ENCODE peak calls at places on chromosomes 3 and 15, in six cellular contexts. N is HEK293T; F is A549; S is mesenteric fat pad; E is stimulated activated CD4-positive, alpha-beta T cell treated with anti-CD3 and anti-CD28 coated beads, Interleukin-12 subunit alpha, Interleukin-12 subunit beta, amount 100 ng/mL, for 48 hours; I is WTC11. X is an unnamed sample.

GRCh38 chr15:81410318-81410753 is 36.3 kb upstream of the TMC3 start:
- DNase-seq in N (peak), F (peak), S (no peak), E (no peak), I (peak), X (peak)

GRCh38 chr15:64105113-64105704 is 9.4 kb downstream of the SNX1 start:
- DNase-seq in N (no peak), F (no peak), S (no peak), E (no peak), I (no peak), X (no peak)

GRCh38 chr3:152382312-152383135 is 113.8 kb downstream of the MBNL1 start:
- DNase-seq in N (no peak), F (no peak), S (no peak), E (no peak), I (no peak), X (no peak)

GRCh38 chr15:70341566-70341965 is 243.8 kb upstream of the TLE3 start:
- DNase-seq in N (no peak), F (no peak), S (no peak), E (no peak), I (no peak), X (no peak)

GRCh38 chr3:71129611-71130515 is 453.7 kb downstream of the FOXP1 start:
- DNase-seq in N (no peak), F (no peak), S (no peak), E (no peak), I (no peak), X (no peak)

GRCh38 chr15:33908396-33908795 is 59.9 kb upstream of the CHRM5 start:
- DNase-seq in N (no peak), F (no peak), S (no peak), E (no peak), I (no peak), X (no peak)

GRCh38 chr3:129045675-129046036 is 14.9 kb upstream of the GP9 start:
- DNase-seq in N (no peak), F (no peak), S (no peak), E (peak), I (peak), X (no peak)

GRCh38 chr15:38545179-38545578 is 19.4 kb downstream of the RASGRP1 start:
- DNase-seq in N (no peak), F (no peak), S (no peak), E (no peak), I (no peak), X (no peak)

GRCh38 chr3:108008931-108009635 is 81.7 kb downstream of the CD47 start:
- DNase-seq in N (no peak), F (no peak), S (no peak), E (no peak), I (no peak), X (no peak)

GRCh38 chr15:90650117-90650955 is 66.8 kb upstream of the BLM start:
- DNase-seq in N (no peak), F (no peak), S (no peak), E (no peak), I (no peak), X (no peak)

GRCh38 chr15:71743861-71744382 is 66.4 kb upstream of the NR2E3 start:
- DNase-seq in N (peak), F (no peak), S (no peak), E (no peak), I (peak), X (no peak)

GRCh38 chr15:77482570-77482969 is 61.9 kb downstream of the HMG20A start:
- DNase-seq in N (no peak), F (no peak), S (no peak), E (no peak), I (no peak), X (no peak)

GRCh38 chr15:57251308-57251707 is 125.0 kb upstream of the CGNL1 start:
- DNase-seq in N (no peak), F (no peak), S (no peak), E (no peak), I (no peak), X (no peak)

GRCh38 chr15:91465696-91466095 is 365.6 kb downstream of the SV2B start:
- DNase-seq in N (no peak), F (no peak), S (no peak), E (no peak), I (no peak), X (no peak)

GRCh38 chr3:12449889-12450682 is 34.2 kb upstream of the TSEN2 start:
- DNase-seq in N (no peak), F (no peak), S (no peak), E (no peak), I (no peak), X (no peak)

GRCh38 chr3:155637567-155637966 is 107.3 kb downstream of the PLCH1 start:
- DNase-seq in N (no peak), F (no peak), S (no peak), E (no peak), I (no peak), X (no peak)

GRCh38 chr15:52529289-52529929 is 729 bp upstream of the MYO5A start:
- DNase-seq in N (no peak), F (no peak), S (no peak), E (no peak), I (peak), X (peak)